ENCODE peak calls at places on chromosome 11, in ten cellular contexts. X is NCI-H774; Q is GM04503; E is substantia nigra; Z is tibial artery; B is tibial nerve; L is GM23338; P is stimulated activated CD4-positive, alpha-beta T cell treated with anti-CD3 and anti-CD28 coated beads, Interleukin-1b, Interleukin-23, amount 100 ng/mL, for 1 hour; F is ELR; R is transverse colon. U is an unnamed sample.

GRCh38 chr11:117090111-117090706 is 8.0 kb downstream of the SIK3 start:
- DNase-seq in X (no peak), Q (no peak), E (no peak), Z (no peak), B (no peak), L (no peak), P (no peak), F (no peak), R (no peak), U (no peak)

GRCh38 chr11:62501432-62501891 is 45.1 kb downstream of the AHNAK start:
- DNase-seq in X (peak; percentile 63), Q (peak; percentile 37), E (peak; percentile 91), Z (no peak), B (peak; percentile 50), L (no peak), P (no peak), F (no peak), R (no peak), U (no peak)

GRCh38 chr11:43580735-43581369 is 99.7 kb upstream of the HSD17B12 start:
- DNase-seq in X (no peak), Q (no peak), E (no peak), Z (no peak), B (no peak), L (peak; percentile 70), P (no peak), F (peak; percentile 56), R (no peak), U (no peak)

GRCh38 chr11:24567380-24567779 is 70.5 kb downstream of the LUZP2 start:
- DNase-seq in X (no peak), Q (no peak), E (no peak), Z (no peak), B (no peak), L (no peak), P (no peak), F (no peak), R (no peak), U (no peak)

GRCh38 chr11:123364145-123364544 is 65.9 kb upstream of the GRAMD1B start:
- DNase-seq in X (no peak), Q (no peak), E (no peak), Z (no peak), B (no peak), L (no peak), P (no peak), F (no peak), R (no peak), U (no peak)

GRCh38 chr11:107827041-107827440 is 31.5 kb downstream of the SLC35F2 start:
- DNase-seq in X (no peak), Q (no peak), E (no peak), Z (no peak), B (no peak), L (no peak), P (no peak), F (no peak), R (no peak), U (no peak)

GRCh38 chr11:67238894-67239794 is 27.1 kb upstream of the GRK2 start:
- DNase-seq in X (no peak), Q (no peak), E (no peak), Z (no peak), B (no peak), L (no peak), P (no peak), F (peak; percentile 50), R (no peak), U (no peak)

GRCh38 chr11:124285610-124286344 is 28.0 kb downstream of the OR8D1 start:
- DNase-seq in X (peak; percentile 83), Q (peak; percentile 51), E (no peak), Z (no peak), B (no peak), L (no peak), P (no peak), F (peak; percentile 97), R (no peak), U (no peak)

GRCh38 chr11:79437981-79438630 is 2.7 kb downstream of the TENM4 start:
- DNase-seq in X (no peak), Q (no peak), E (no peak), Z (peak; percentile 73), B (no peak), L (peak; percentile 45), P (no peak), F (peak; percentile 48), R (no peak), U (peak; percentile 17)

GRCh38 chr11:74605403-74605802 is 13.0 kb downstream of the POLD3 start:
- DNase-seq in X (no peak), Q (no peak), E (no peak), Z (no peak), B (no peak), L (no peak), P (no peak), F (no peak), R (no peak), U (no peak)

GRCh38 chr11:47400813-47401279 is 7.5 kb upstream of the SLC39A13 start:
- DNase-seq in X (no peak), Q (no peak), E (no peak), Z (no peak), B (no peak), L (no peak), P (no peak), F (no peak), R (no peak), U (no peak)

GRCh38 chr11:124277809-124278208 is 21.6 kb downstream of the OR8G5 start:
- DNase-seq in X (peak; percentile 13), Q (no peak), E (no peak), Z (no peak), B (no peak), L (peak; percentile 47), P (no peak), F (peak; percentile 32), R (no peak), U (no peak)